ENCODE peak calls at places on chromosomes 3 and 15, in eight cellular contexts. One of them, this sample, is unnamed. For H3K4me1, the result is how much of the 10 kb centered on the place peaks cover.

GRCh38 chr3:12870942-12871341 is 29.6 kb upstream of the RPL32 start:
- DNase-seq in esophagus squamous epithelium: no peak
- DNase-seq in RWPE2: no peak
- DNase-seq in breast epithelium: no peak
- DNase-seq in keratinocyte: no peak
- DNase-seq in testis: no peak
- DNase-seq in heart left ventricle: peak
- DNase-seq in cardiac muscle cell: no peak
- DNase-seq in this sample: no peak

GRCh38 chr3:120093119-120093922 is 926 bp downstream of the GSK3B start:
- DNase-seq in esophagus squamous epithelium: no peak
- DNase-seq in RWPE2: no peak
- DNase-seq in breast epithelium: no peak
- DNase-seq in keratinocyte: no peak
- DNase-seq in testis: peak
- DNase-seq in heart left ventricle: no peak
- DNase-seq in cardiac muscle cell: peak
- DNase-seq in this sample: peak

GRCh38 chr15:56215769-56216168 is 27.9 kb downstream of the RFX7 start:
- DNase-seq in esophagus squamous epithelium: no peak
- DNase-seq in RWPE2: no peak
- DNase-seq in breast epithelium: no peak
- DNase-seq in keratinocyte: no peak
- DNase-seq in testis: no peak
- DNase-seq in heart left ventricle: no peak
- DNase-seq in cardiac muscle cell: no peak
- DNase-seq in this sample: no peak

GRCh38 chr15:55256281-55257013 is 33.2 kb downstream of the RAB27A start:
- DNase-seq in esophagus squamous epithelium: no peak
- DNase-seq in RWPE2: no peak
- DNase-seq in breast epithelium: no peak
- DNase-seq in keratinocyte: no peak
- DNase-seq in testis: no peak
- DNase-seq in heart left ventricle: no peak
- DNase-seq in cardiac muscle cell: no peak
- DNase-seq in this sample: no peak

GRCh38 chr3:14810795-14811661 is 7.7 kb upstream of the FGD5 start:
- DNase-seq in esophagus squamous epithelium: no peak
- DNase-seq in RWPE2: no peak
- DNase-seq in breast epithelium: no peak
- DNase-seq in keratinocyte: no peak
- DNase-seq in testis: peak
- DNase-seq in heart left ventricle: no peak
- DNase-seq in cardiac muscle cell: no peak
- DNase-seq in this sample: no peak

GRCh38 chr15:41554401-41554800 is 4.6 kb upstream of the TYRO3 start:
- DNase-seq in esophagus squamous epithelium: no peak
- DNase-seq in RWPE2: no peak
- DNase-seq in breast epithelium: no peak
- DNase-seq in keratinocyte: no peak
- DNase-seq in testis: no peak
- DNase-seq in heart left ventricle: no peak
- DNase-seq in cardiac muscle cell: no peak
- DNase-seq in this sample: peak

GRCh38 chr3:70999730-71000129 is 583.8 kb downstream of the FOXP1 start:
- DNase-seq in esophagus squamous epithelium: no peak
- DNase-seq in RWPE2: no peak
- DNase-seq in breast epithelium: no peak
- DNase-seq in keratinocyte: no peak
- DNase-seq in testis: no peak
- DNase-seq in heart left ventricle: no peak
- DNase-seq in cardiac muscle cell: no peak
- DNase-seq in this sample: no peak

GRCh38 chr3:148175215-148175614 is 522.5 kb upstream of the AGTR1 start:
- DNase-seq in esophagus squamous epithelium: no peak
- DNase-seq in RWPE2: no peak
- DNase-seq in breast epithelium: no peak
- DNase-seq in keratinocyte: no peak
- DNase-seq in testis: no peak
- DNase-seq in heart left ventricle: no peak
- DNase-seq in cardiac muscle cell: no peak
- DNase-seq in this sample: no peak

GRCh38 chr15:85726446-85726845 is 68.3 kb downstream of the KLHL25 start:
- DNase-seq in esophagus squamous epithelium: no peak
- DNase-seq in RWPE2: no peak
- DNase-seq in breast epithelium: no peak
- DNase-seq in keratinocyte: no peak
- DNase-seq in testis: no peak
- DNase-seq in heart left ventricle: no peak
- DNase-seq in cardiac muscle cell: no peak
- DNase-seq in this sample: no peak

GRCh38 chr15:63931556-63931955 is 97.8 kb upstream of the HERC1 start:
- DNase-seq in esophagus squamous epithelium: no peak
- DNase-seq in RWPE2: no peak
- DNase-seq in breast epithelium: no peak
- DNase-seq in keratinocyte: no peak
- DNase-seq in testis: no peak
- DNase-seq in heart left ventricle: no peak
- DNase-seq in cardiac muscle cell: no peak
- DNase-seq in this sample: no peak

GRCh38 chr3:195159819-195160175 is 111.2 kb downstream of the XXYLT1 start:
- DNase-seq in esophagus squamous epithelium: no peak
- DNase-seq in RWPE2: no peak
- DNase-seq in breast epithelium: no peak
- DNase-seq in keratinocyte: no peak
- DNase-seq in testis: no peak
- DNase-seq in heart left ventricle: no peak
- DNase-seq in cardiac muscle cell: no peak
- DNase-seq in this sample: no peak

GRCh38 chr15:64792282-64792681 is 16.9 kb upstream of the RBPMS2 start:
- DNase-seq in esophagus squamous epithelium: no peak
- DNase-seq in RWPE2: no peak
- DNase-seq in breast epithelium: no peak
- DNase-seq in keratinocyte: no peak
- DNase-seq in testis: no peak
- DNase-seq in heart left ventricle: no peak
- DNase-seq in cardiac muscle cell: no peak
- DNase-seq in this sample: no peak

GRCh38 chr3:173096140-173096539 is 44.9 kb downstream of the SPATA16 start:
- DNase-seq in esophagus squamous epithelium: no peak
- DNase-seq in RWPE2: no peak
- DNase-seq in breast epithelium: no peak
- DNase-seq in keratinocyte: no peak
- DNase-seq in testis: no peak
- DNase-seq in heart left ventricle: no peak
- DNase-seq in cardiac muscle cell: no peak
- DNase-seq in this sample: no peak

GRCh38 chr15:90264649-90265048 is 823 bp upstream of the NGRN start:
- DNase-seq in esophagus squamous epithelium: no peak
- DNase-seq in RWPE2: no peak
- DNase-seq in breast epithelium: no peak
- DNase-seq in keratinocyte: no peak
- DNase-seq in testis: no peak
- DNase-seq in heart left ventricle: no peak
- DNase-seq in cardiac muscle cell: no peak
- DNase-seq in this sample: peak

GRCh38 chr3:165852710-165853109 is 15.5 kb upstream of the BCHE start:
- DNase-seq in esophagus squamous epithelium: no peak
- DNase-seq in RWPE2: no peak
- DNase-seq in breast epithelium: no peak
- DNase-seq in keratinocyte: no peak
- DNase-seq in testis: no peak
- DNase-seq in heart left ventricle: no peak
- DNase-seq in cardiac muscle cell: no peak
- DNase-seq in this sample: no peak

GRCh38 chr15:38367476-38367875 is 86.5 kb upstream of the FAM98B start:
- DNase-seq in esophagus squamous epithelium: no peak
- DNase-seq in RWPE2: no peak
- DNase-seq in breast epithelium: no peak
- DNase-seq in keratinocyte: no peak
- DNase-seq in testis: no peak
- DNase-seq in heart left ventricle: no peak
- DNase-seq in cardiac muscle cell: no peak
- DNase-seq in this sample: no peak

GRCh38 chr15:83694030-83694429 is 40.1 kb downstream of the ADAMTSL3 start:
- DNase-seq in esophagus squamous epithelium: no peak
- DNase-seq in RWPE2: no peak
- DNase-seq in breast epithelium: no peak
- DNase-seq in keratinocyte: no peak
- DNase-seq in testis: no peak
- DNase-seq in heart left ventricle: no peak
- DNase-seq in cardiac muscle cell: no peak
- DNase-seq in this sample: no peak

GRCh38 chr15:42364529-42364928 is 5.2 kb downstream of the CAPN3 start:
- DNase-seq in esophagus squamous epithelium: no peak
- DNase-seq in RWPE2: no peak
- DNase-seq in breast epithelium: no peak
- DNase-seq in keratinocyte: no peak
- DNase-seq in testis: peak
- DNase-seq in heart left ventricle: no peak
- DNase-seq in cardiac muscle cell: peak
- DNase-seq in this sample: no peak

GRCh38 chr3:111861396-111861795 is 2.3 kb downstream of the PHLDB2 start:
- DNase-seq in esophagus squamous epithelium: no peak
- DNase-seq in RWPE2: no peak
- DNase-seq in breast epithelium: no peak
- DNase-seq in keratinocyte: no peak
- DNase-seq in testis: no peak
- DNase-seq in heart left ventricle: no peak
- DNase-seq in cardiac muscle cell: no peak
- DNase-seq in this sample: no peak
- H3K4me3 ChIP-seq in esophagus squamous epithelium: peak
- H3K4me3 ChIP-seq in RWPE2: peak
- H3K4me3 ChIP-seq in breast epithelium: peak
- H3K4me3 ChIP-seq in keratinocyte: peak
- H3K4me3 ChIP-seq in testis: no peak
- H3K4me3 ChIP-seq in heart left ventricle: peak
- H3K4me3 ChIP-seq in cardiac muscle cell: peak
- H3K4me3 ChIP-seq in this sample: no peak

GRCh38 chr15:93428807-93429351 is 339.9 kb upstream of the RGMA start:
- DNase-seq in esophagus squamous epithelium: no peak
- DNase-seq in RWPE2: no peak
- DNase-seq in breast epithelium: no peak
- DNase-seq in keratinocyte: peak
- DNase-seq in testis: no peak
- DNase-seq in heart left ventricle: no peak
- DNase-seq in cardiac muscle cell: no peak
- DNase-seq in this sample: no peak
- H3K4me1 ChIP-seq in esophagus squamous epithelium: under half
- H3K4me1 ChIP-seq in RWPE2: under half
- H3K4me1 ChIP-seq in breast epithelium: under half
- H3K4me1 ChIP-seq in keratinocyte: under half
- H3K4me1 ChIP-seq in testis: under half
- H3K4me1 ChIP-seq in heart left ventricle: under half
- H3K4me1 ChIP-seq in cardiac muscle cell: under half
- H3K4me1 ChIP-seq in this sample: under half

DNA sequence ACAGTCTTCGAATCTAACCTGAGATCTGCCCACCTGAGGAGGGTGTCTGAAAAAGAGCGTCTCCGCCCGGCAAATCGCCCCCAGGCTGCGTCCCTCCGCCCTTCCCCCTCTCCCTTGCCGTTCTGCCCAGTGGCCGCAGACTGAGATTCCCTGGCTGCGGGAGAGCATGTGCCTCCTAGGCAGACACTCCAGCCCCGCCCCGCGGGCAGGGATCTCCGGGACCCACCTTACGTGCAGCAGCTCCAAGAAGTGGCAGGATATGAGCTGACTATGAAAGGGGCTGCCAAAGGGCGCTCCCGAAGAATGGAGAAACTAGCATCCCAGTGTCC is 2.7 kb upstream of the WNT5A start:
- DNase-seq in esophagus squamous epithelium: no peak
- DNase-seq in RWPE2: peak
- DNase-seq in breast epithelium: no peak
- DNase-seq in keratinocyte: no peak
- DNase-seq in testis: peak
- DNase-seq in heart left ventricle: no peak
- DNase-seq in cardiac muscle cell: peak
- DNase-seq in this sample: peak
- H3K4me3 ChIP-seq in esophagus squamous epithelium: peak
- H3K4me3 ChIP-seq in RWPE2: no peak
- H3K4me3 ChIP-seq in breast epithelium: no peak
- H3K4me3 ChIP-seq in keratinocyte: peak
- H3K4me3 ChIP-seq in testis: no peak
- H3K4me3 ChIP-seq in heart left ventricle: no peak
- H3K4me3 ChIP-seq in cardiac muscle cell: peak
- H3K4me3 ChIP-seq in this sample: no peak

DNA sequence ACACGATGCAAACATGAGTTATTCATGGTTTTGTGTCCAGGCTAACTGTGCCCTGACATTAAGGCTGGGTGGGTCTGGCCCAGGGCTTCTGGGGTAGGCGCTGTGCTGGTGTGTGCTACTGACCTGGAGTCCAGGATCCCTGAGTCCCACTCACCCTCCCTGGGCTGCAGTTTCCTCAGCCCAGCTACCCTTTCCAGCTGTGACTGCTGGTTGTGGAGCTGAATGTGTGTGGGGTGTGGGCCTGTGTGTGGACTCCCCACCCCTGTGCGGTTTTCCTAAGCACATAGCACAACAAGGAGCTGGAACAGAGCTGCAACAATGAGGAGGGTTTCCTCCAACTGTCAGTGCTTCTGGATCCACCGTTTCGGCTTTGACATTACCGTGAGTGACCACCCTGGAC is 38.0 kb downstream of the SMAD3 start:
- DNase-seq in esophagus squamous epithelium: no peak
- DNase-seq in RWPE2: no peak
- DNase-seq in breast epithelium: no peak
- DNase-seq in keratinocyte: no peak
- DNase-seq in testis: no peak
- DNase-seq in heart left ventricle: no peak
- DNase-seq in cardiac muscle cell: no peak
- DNase-seq in this sample: no peak
- H3K4me1 ChIP-seq in esophagus squamous epithelium: half or more
- H3K4me1 ChIP-seq in RWPE2: half or more
- H3K4me1 ChIP-seq in breast epithelium: under half
- H3K4me1 ChIP-seq in keratinocyte: half or more
- H3K4me1 ChIP-seq in testis: under half
- H3K4me1 ChIP-seq in heart left ventricle: under half
- H3K4me1 ChIP-seq in cardiac muscle cell: under half
- H3K4me1 ChIP-seq in this sample: under half

DNA sequence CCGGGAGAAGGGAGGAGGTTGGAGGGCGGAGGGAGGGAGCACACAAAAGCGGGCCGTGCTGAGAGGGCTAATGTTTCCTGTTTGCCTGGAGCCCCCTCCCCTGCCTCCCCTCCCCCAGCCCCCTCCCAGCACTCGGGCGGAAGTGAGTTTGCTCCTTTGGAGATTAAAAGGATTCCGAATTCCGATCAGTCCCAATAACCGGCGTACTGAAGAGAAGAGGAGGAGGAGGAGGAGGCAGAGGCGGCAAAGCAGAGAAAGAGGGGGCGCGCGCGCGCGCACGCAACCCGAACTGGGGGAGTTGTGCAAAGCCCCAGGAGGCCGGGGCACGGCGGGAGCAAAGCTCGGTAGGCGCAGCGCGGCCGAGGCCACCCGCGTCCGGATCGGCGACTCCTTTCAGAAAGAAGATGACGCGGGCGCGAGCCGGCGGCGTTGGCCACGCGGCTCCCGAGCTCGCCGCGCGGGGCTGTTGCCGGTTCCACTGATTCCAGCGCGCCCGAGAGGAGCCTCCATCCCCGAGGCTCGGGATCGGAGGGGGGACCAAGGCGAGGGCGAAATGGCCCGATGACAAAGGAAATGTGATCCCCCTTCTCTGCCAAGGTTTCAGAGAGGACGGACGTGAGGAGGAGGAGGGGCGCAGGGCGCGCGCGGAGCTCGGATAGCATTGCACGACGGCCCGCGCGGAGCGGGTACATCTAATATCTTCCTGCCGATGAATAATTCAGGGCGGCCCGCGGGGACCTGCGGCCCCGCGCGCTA is 1.2 kb upstream of the TRIM71 start:
- DNase-seq in esophagus squamous epithelium: no peak
- DNase-seq in RWPE2: no peak
- DNase-seq in breast epithelium: no peak
- DNase-seq in keratinocyte: no peak
- DNase-seq in testis: peak
- DNase-seq in heart left ventricle: no peak
- DNase-seq in cardiac muscle cell: peak
- DNase-seq in this sample: no peak
- H3K4me3 ChIP-seq in esophagus squamous epithelium: peak
- H3K4me3 ChIP-seq in RWPE2: no peak
- H3K4me3 ChIP-seq in breast epithelium: peak
- H3K4me3 ChIP-seq in keratinocyte: no peak
- H3K4me3 ChIP-seq in testis: peak
- H3K4me3 ChIP-seq in heart left ventricle: peak
- H3K4me3 ChIP-seq in cardiac muscle cell: peak
- H3K4me3 ChIP-seq in this sample: no peak

This sample was measured in mucosa of descending colon.